ENCODE peak calls at places on chromosome 19, in seven cellular contexts. Q, T, N, D, X, Z and U are unnamed samples.

GRCh38 chr19:53511933-53512374 is 26.0 kb upstream of the ZNF331 start:
- DNase-seq in Q (peak), T (peak), N (peak), D (no peak), X (peak), Z (peak), U (peak)

GRCh38 chr19:7010722-7011593 is 10.3 kb downstream of the MBD3L2B start:
- DNase-seq in Q (no peak), T (no peak), N (no peak), D (no peak), X (no peak), Z (no peak), U (no peak)

GRCh38 chr19:40662925-40663711 is 27.3 kb downstream of the NUMBL start:
- DNase-seq in Q (peak), T (peak), N (peak), D (peak), X (no peak), Z (peak), U (peak)

GRCh38 chr19:18999896-19000620 is 33.3 kb downstream of the SUGP2 start:
- DNase-seq in Q (no peak), T (no peak), N (no peak), D (no peak), X (no peak), Z (peak), U (peak)

GRCh38 chr19:39411006-39411831 is 1.2 kb upstream of the PLEKHG2 start:
- DNase-seq in Q (no peak), T (peak), N (peak), D (no peak), X (no peak), Z (no peak), U (peak)

GRCh38 chr19:16619456-16619855 is 8.5 kb downstream of the MED26 start:
- DNase-seq in Q (no peak), T (no peak), N (no peak), D (no peak), X (no peak), Z (no peak), U (no peak)

GRCh38 chr19:7673995-7674667 is 2.8 kb upstream of the MCEMP1 start:
- DNase-seq in Q (peak), T (peak), N (peak), D (no peak), X (no peak), Z (peak), U (peak)

GRCh38 chr19:42216653-42217521 is 590 bp downstream of the DEDD2 start:
- DNase-seq in Q (no peak), T (peak), N (no peak), D (no peak), X (no peak), Z (no peak), U (peak)

GRCh38 chr19:31268751-31269150 is 80.5 kb downstream of the TSHZ3 start:
- DNase-seq in Q (no peak), T (no peak), N (no peak), D (no peak), X (no peak), Z (no peak), U (no peak)

GRCh38 chr19:18741566-18742121 is 49.5 kb downstream of the COMP start:
- DNase-seq in Q (no peak), T (peak), N (no peak), D (no peak), X (no peak), Z (no peak), U (no peak)

GRCh38 chr19:39970424-39970673 is 616 bp upstream of the PSMC4 start:
- DNase-seq in Q (no peak), T (no peak), N (no peak), D (no peak), X (no peak), Z (no peak), U (no peak)

GRCh38 chr19:43664008-43664407 is 6.0 kb downstream of the PLAUR start:
- DNase-seq in Q (no peak), T (peak), N (peak), D (no peak), X (no peak), Z (no peak), U (no peak)

GRCh38 chr19:5786593-5787551 is 2.3 kb upstream of the PRR22 start:
- DNase-seq in Q (no peak), T (no peak), N (no peak), D (no peak), X (no peak), Z (no peak), U (no peak)

GRCh38 chr19:55116232-55117062 is 990 bp downstream of the PPP1R12C start:
- DNase-seq in Q (no peak), T (peak), N (peak), D (no peak), X (no peak), Z (peak), U (peak)

GRCh38 chr19:46288896-46289588 is 7.8 kb upstream of the HIF3A start:
- DNase-seq in Q (no peak), T (no peak), N (peak), D (no peak), X (peak), Z (peak), U (peak)

GRCh38 chr19:38718747-38719543 is 25.3 kb downstream of the CAPN12 start:
- DNase-seq in Q (no peak), T (peak), N (peak), D (no peak), X (no peak), Z (peak), U (peak)

GRCh38 chr19:48497728-48498575 is 13.7 kb downstream of the LMTK3 start:
- DNase-seq in Q (no peak), T (no peak), N (no peak), D (no peak), X (no peak), Z (no peak), U (no peak)
- H3K4me3 ChIP-seq in Q (no peak), T (no peak), N (no peak), D (peak), X (no peak), Z (no peak), U (no peak)

DNA sequence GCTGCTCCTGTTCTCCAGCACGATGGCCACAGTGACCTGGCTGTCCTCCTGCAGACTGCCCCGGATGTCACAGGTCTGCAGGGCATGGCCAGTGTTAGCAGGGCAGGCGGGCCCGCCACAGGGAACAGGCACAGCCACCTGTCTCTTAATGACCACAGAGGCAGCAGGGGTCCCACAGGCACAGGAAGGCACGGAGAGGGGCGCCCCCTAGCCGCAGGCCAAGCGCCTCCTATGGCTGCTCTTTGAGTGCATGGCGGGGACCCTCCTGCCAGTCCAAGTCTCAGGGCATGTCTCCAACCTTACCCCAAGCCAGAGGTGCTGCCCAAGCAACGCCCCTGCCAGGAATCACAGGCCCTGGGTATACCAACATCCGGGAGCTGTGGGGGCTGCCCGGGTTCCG is 14.1 kb downstream of the IZUMO4 start:
- DNase-seq in Q (no peak), T (no peak), N (no peak), D (no peak), X (no peak), Z (no peak), U (no peak)
- TF ChIP-seq CTCF in Q (no peak), T (no peak), N (no peak), D (no peak), X (no peak), Z (no peak), U (no peak)

GRCh38 chr19:56136362-56136761 is 4.7 kb upstream of the ZNF444 start:
- DNase-seq in Q (no peak), T (peak), N (no peak), D (no peak), X (no peak), Z (no peak), U (no peak)

GRCh38 chr19:56131651-56132050 is 9.4 kb upstream of the ZNF444 start:
- DNase-seq in Q (no peak), T (no peak), N (no peak), D (no peak), X (no peak), Z (no peak), U (no peak)

GRCh38 chr19:56134655-56134922 is 6.5 kb upstream of the ZNF444 start:
- DNase-seq in Q (no peak), T (no peak), N (no peak), D (no peak), X (no peak), Z (no peak), U (no peak)

GRCh38 chr19:56132316-56132822 is 8.7 kb upstream of the ZNF444 start:
- DNase-seq in Q (no peak), T (no peak), N (no peak), D (no peak), X (peak), Z (peak), U (peak)

GRCh38 chr19:56133858-56134654 is 7.0 kb upstream of the ZNF444 start:
- DNase-seq in Q (no peak), T (no peak), N (no peak), D (no peak), X (no peak), Z (peak), U (no peak)
- H3K4me3 ChIP-seq in Q (no peak), T (no peak), N (no peak), D (no peak), X (no peak), Z (no peak), U (no peak)

GRCh38 chr19:23070353-23070781 is 46.5 kb upstream of the ZNF730 start:
- DNase-seq in Q (no peak), T (peak), N (no peak), D (no peak), X (no peak), Z (peak), U (peak)
- TF ChIP-seq CTCF in Q (no peak), T (peak), N (no peak), D (peak), X (peak), Z (peak), U (peak)

DNA sequence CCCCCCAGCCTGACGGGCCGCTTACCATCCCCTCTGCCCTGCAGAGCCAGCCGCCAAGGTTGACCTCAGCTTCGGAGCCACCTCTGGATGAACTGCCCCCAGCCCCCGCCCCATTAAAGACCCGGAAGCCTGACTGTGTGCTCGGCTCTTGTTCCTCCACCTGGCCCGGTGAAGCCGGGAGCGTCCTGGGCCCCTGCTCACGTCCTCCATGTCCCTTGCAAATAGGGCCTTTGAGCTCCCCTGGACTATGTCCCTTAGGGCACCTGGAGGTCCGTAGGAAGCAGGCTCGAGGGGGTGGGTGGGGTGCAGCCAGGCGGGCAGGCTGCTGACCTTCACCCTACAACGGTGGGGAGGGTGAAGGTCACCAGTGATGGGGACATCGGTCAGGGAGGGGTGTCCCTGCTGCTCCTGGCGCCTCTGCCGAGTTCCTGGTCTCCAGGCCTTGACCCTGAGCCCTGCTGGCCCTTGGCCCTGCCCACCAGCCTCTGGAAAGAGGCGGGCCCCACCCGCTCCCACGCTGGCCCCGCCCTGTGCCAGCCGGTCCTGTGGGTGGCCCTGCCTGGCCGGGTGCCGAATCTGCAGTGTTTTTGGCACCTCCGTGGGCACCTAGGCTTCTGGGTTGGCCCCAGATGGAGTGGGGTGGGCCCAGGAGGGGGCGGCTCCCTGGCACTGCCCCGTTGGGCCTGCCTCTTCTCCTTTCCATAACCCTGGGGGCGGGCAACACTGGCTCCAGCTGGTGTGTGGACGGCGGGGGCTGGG is 3.3 kb downstream of the ATP5F1D start:
- DNase-seq in Q (no peak), T (peak), N (no peak), D (no peak), X (no peak), Z (no peak), U (no peak)
- H3K4me3 ChIP-seq in Q (no peak), T (no peak), N (peak), D (peak), X (peak), Z (peak), U (peak)

DNA sequence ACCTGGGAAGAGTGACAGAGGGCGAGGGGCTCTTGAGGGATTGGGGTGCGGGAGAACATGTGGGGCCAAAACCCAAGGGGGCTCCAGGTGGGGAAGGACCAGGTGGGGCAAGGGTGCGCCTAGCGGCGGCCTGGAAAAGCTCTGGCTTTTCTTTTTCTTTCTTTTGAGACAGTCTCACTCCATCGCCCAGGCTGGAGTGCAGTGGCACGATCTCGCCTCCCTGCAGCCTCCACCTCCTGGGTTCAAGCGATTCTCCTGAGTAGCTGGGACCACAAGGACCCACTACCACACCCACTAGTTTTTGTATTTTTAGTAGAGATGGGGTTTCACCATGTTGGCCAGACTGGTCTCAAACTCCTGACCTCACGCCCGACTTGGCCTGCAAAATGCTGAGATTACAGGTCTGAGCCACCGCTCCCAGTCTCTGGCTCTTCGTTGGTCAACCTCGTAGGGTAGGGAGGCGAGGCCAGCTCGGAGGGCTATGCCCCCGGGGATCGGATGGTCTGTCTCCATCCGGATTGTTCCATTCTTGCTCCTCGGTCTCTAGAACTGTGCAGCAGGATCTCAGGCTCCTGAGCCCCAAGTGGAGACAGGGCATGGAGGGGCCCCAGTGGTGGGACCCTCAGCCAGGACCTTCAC is 3.7 kb downstream of the GADD45B start:
- DNase-seq in Q (no peak), T (no peak), N (no peak), D (no peak), X (no peak), Z (peak), U (no peak)
- TF ChIP-seq CTCF in Q (no peak), T (peak), N (no peak), D (no peak), X (peak), Z (no peak), U (no peak)